ENCODE peak calls at places on chromosomes 2 and 18, in five cellular contexts. L is GM12892, G is body of pancreas, X is A549, N is erythroblast. Q is an unnamed sample.

GRCh38 chr2:30981519-30981918 is 156.7 kb downstream of the GALNT14 start:
- DNase-seq in G (no peak), L (no peak), N (no peak), X (no peak), Q (no peak)

GRCh38 chr2:240121675-240122074 is 14.4 kb downstream of the COPS9 start:
- DNase-seq in X (no peak), L (no peak), N (no peak), G (no peak), Q (no peak)

GRCh38 chr2:57894353-57894752 is 152.3 kb upstream of the VRK2 start:
- DNase-seq in N (no peak), X (no peak), G (no peak), L (no peak), Q (no peak)

GRCh38 chr2:65199891-65200290 is 27.7 kb upstream of the ACTR2 start:
- DNase-seq in G (no peak), L (no peak), X (no peak), N (no peak), Q (no peak)

GRCh38 chr2:61368687-61369665 is 101.9 kb downstream of the USP34 start:
- DNase-seq in L (no peak), N (no peak), G (no peak), X (no peak), Q (no peak)

GRCh38 chr18:70464343-70465114 is 175.7 kb downstream of the SOCS6 start:
- DNase-seq in L (no peak), N (peak), X (peak), G (peak), Q (peak)

GRCh38 chr2:26685943-26686839 is 6.3 kb upstream of the KCNK3 start:
- DNase-seq in L (no peak), N (no peak), G (peak), X (no peak), Q (no peak)

GRCh38 chr18:46250084-46250811 is 146.1 kb downstream of the HAUS1 start:
- DNase-seq in X (no peak), N (no peak), L (peak), G (peak), Q (no peak)

GRCh38 chr18:37769846-37770245 is 204.2 kb upstream of the CELF4 start:
- DNase-seq in N (no peak), G (no peak), X (no peak), L (no peak), Q (no peak)

GRCh38 chr2:109324859-109325258 is 195.9 kb downstream of the SH3RF3 start:
- DNase-seq in X (no peak), N (no peak), L (no peak), G (peak), Q (peak)

GRCh38 chr2:182584462-182584861 is 131.6 kb upstream of the DNAJC10 start:
- DNase-seq in G (no peak), N (no peak), X (no peak), L (no peak), Q (no peak)

GRCh38 chr2:173672573-173673340 is 292.4 kb downstream of the SP3 start:
- DNase-seq in X (no peak), G (no peak), N (no peak), L (no peak), Q (no peak)

GRCh38 chr2:30702694-30703093 is 104.6 kb downstream of the CAPN13 start:
- DNase-seq in G (no peak), X (no peak), N (no peak), L (no peak), Q (no peak)

GRCh38 chr18:76859474-76860339 is 37.4 kb downstream of the ZNF236 start:
- DNase-seq in X (no peak), L (no peak), G (no peak), N (no peak), Q (no peak)

DNA sequence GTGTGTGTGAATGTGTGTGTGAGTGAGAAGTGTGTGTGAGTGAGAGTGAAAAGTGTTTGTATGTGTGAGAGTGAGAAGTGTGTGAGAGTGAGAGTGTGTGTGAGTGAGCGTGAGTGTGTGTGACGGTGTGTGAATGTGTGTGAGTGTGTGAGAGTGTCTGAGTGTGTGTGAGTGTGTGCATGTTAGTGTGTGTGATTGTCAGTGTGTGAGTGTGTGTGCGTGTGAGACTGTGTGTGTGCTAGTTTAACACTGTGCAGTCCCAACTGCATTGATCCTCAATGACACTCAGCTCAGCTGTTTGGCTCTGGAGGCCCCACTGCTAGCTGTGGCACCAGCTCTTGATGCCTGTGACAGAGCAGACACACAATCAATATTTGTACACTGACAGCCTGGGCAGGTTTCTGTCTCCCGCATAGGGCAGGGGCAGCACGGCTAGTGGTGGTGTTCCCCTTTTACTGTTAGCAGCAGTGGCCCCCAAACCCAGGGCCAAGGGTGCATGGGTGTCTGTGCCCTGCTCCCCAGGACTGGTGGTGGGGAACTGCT is 135.0 kb downstream of the INHBB start:
- DNase-seq in G (no peak), L (no peak), X (no peak), N (no peak), Q (no peak)
- TF ChIP-seq POLR2A in G (no peak), L (no peak), X (no peak), N (no peak), Q (no peak)

GRCh38 chr2:71466301-71467179 is 13.2 kb downstream of the DYSF start:
- DNase-seq in G (no peak), N (peak), L (no peak), X (peak), Q (peak)
- TF ChIP-seq POLR2A in G (no peak), N (no peak), L (no peak), X (no peak), Q (no peak)

GRCh38 chr2:229905601-229906000 is 16.2 kb downstream of the TRIP12 start:
- DNase-seq in N (no peak), X (no peak), G (no peak), L (no peak), Q (no peak)
- TF ChIP-seq POLR2A in N (no peak), X (no peak), G (no peak), L (no peak), Q (no peak)

GRCh38 chr2:63851912-63852311 is 10.2 kb downstream of the UGP2 start:
- DNase-seq in L (no peak), G (no peak), N (no peak), X (no peak), Q (no peak)

GRCh38 chr2:63850204-63850571 is 8.5 kb downstream of the UGP2 start:
- DNase-seq in L (no peak), X (no peak), G (no peak), N (no peak), Q (no peak)

GRCh38 chr2:63846487-63846886 is 4.8 kb downstream of the UGP2 start:
- DNase-seq in G (no peak), N (no peak), L (no peak), X (no peak), Q (no peak)

GRCh38 chr2:63850650-63851049 is 9.0 kb downstream of the UGP2 start:
- DNase-seq in N (peak), X (no peak), G (no peak), L (no peak), Q (no peak)

GRCh38 chr2:63849381-63850203 is 7.9 kb downstream of the UGP2 start:
- DNase-seq in G (no peak), X (no peak), L (no peak), N (no peak), Q (no peak)
- TF ChIP-seq POLR2A in G (no peak), X (no peak), L (no peak), N (no peak), Q (no peak)

GRCh38 chr2:101327863-101328394 is 19.4 kb upstream of the RNF149 start:
- DNase-seq in X (no peak), L (no peak), N (no peak), G (peak), Q (no peak)

GRCh38 chr2:101329026-101329425 is 20.5 kb upstream of the RNF149 start:
- DNase-seq in G (no peak), X (no peak), L (no peak), N (no peak), Q (no peak)

GRCh38 chr2:101328474-101329007 is 20.0 kb upstream of the RNF149 start:
- DNase-seq in L (no peak), X (no peak), N (no peak), G (peak), Q (no peak)

GRCh38 chr2:101331202-101331601 is 22.7 kb upstream of the RNF149 start:
- DNase-seq in L (no peak), G (no peak), N (no peak), X (no peak), Q (no peak)

GRCh38 chr2:101330253-101330921 is 21.9 kb upstream of the RNF149 start:
- DNase-seq in X (no peak), N (no peak), G (peak), L (no peak), Q (peak)
- TF ChIP-seq POLR2A in X (no peak), N (no peak), G (peak), L (no peak), Q (no peak)

DNA sequence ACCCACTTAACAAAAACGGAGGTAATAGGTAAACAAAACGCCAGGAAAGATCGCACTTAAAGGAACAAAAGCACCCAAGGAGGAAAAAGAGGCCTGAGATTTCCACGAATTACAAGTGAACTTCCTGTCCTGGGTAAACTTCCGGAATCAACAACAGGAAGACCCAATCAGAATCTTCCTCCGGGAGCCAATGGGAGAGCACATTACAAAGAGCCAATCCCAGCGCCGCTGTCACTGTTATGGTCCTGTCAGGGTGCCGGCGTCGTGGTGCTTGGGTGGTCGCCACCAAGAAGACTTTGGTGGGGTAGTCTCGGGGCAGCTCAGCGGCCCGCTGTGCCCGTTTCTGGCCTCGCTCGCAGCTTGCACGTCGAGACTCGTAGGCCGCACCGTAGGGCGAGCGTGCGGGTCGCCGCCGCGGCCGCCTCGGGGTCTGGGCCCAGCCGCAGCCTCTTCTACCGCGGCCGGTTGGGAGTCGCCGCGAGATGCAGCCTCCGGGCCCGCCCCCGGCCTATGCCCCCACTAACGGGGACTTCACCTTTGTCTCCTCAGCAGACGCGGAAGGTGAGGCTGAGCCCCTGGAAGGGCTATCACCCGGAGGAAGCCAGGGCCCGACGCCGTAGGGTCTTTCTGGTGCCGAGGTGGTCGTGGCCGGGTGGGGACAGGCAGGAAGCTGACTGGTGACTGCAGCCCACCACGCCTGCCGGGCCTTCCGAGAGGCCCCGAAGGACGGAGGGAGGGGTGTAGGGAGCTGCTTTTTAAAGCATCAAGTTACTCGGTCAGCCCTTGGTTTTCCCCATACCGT is at the start of gene YIPF4:
- DNase-seq in N (peak), X (peak), G (peak), L (peak), Q (peak)
- TF ChIP-seq POLR2A in N (peak), X (peak), G (peak), L (peak), Q (no peak)

GRCh38 chr2:120894936-120895335 is 159.3 kb downstream of the GLI2 start:
- DNase-seq in X (no peak), N (no peak), L (no peak), G (no peak), Q (no peak)
- TF ChIP-seq POLR2A in X (no peak), N (no peak), L (no peak), G (no peak), Q (no peak)

GRCh38 chr2:63050916-63051794 is 525 bp downstream of the OTX1 start:
- DNase-seq in G (no peak), N (peak), X (no peak), L (peak), Q (no peak)

GRCh38 chr2:63048367-63049171 is 2.1 kb upstream of the OTX1 start:
- DNase-seq in L (no peak), X (no peak), G (no peak), N (peak), Q (no peak)

GRCh38 chr2:63049291-63050185 is 1.1 kb upstream of the OTX1 start:
- DNase-seq in G (no peak), X (peak), L (peak), N (no peak), Q (no peak)

GRCh38 chr2:63051795-63052333 is 1.2 kb downstream of the OTX1 start:
- DNase-seq in G (no peak), X (no peak), N (no peak), L (peak), Q (no peak)

GRCh38 chr2:63050186-63050915 is at the start of gene OTX1:
- DNase-seq in X (peak), G (peak), L (peak), N (peak), Q (peak)
- TF ChIP-seq POLR2A in X (peak), G (peak), L (peak), N (no peak), Q (no peak)

Q was measured in lower leg skin.